ENCODE peak calls at places on chromosomes 4 and X, in four cellular contexts. P, T, K and A are unnamed samples.
A peak's percentile ranks its signal among the peaks of the same experiment; 100 is the strongest.

GRCh38 chrX:139120760-139121159 is 409.2 kb upstream of the FGF13 start:
- DNase-seq in P (no peak), T (no peak), K (no peak), A (no peak)

GRCh38 chrX:130669233-130669632 is 233.8 kb downstream of the ENOX2 start:
- DNase-seq in K (no peak), P (no peak), T (no peak), A (no peak)

GRCh38 chr4:54897590-54897989 is 227.8 kb downstream of the KDR start:
- DNase-seq in T (no peak), K (no peak), P (no peak), A (no peak)

GRCh38 chr4:100106982-100107381 is 83.3 kb downstream of the DDIT4L start:
- DNase-seq in T (no peak), P (peak; percentile 71), K (no peak), A (no peak)

GRCh38 chr4:173448919-173449641 is 50.2 kb upstream of the SCRG1 start:
- DNase-seq in K (no peak), T (no peak), P (no peak), A (no peak)

GRCh38 chrX:96394566-96394965 is 290.1 kb upstream of the DIAPH2 start:
- DNase-seq in P (no peak), T (no peak), K (no peak), A (no peak)

GRCh38 chrX:86946569-86946968 is 571.0 kb upstream of the KLHL4 start:
- DNase-seq in P (peak; percentile 1), K (peak; percentile 7), T (peak; percentile 30), A (peak; percentile 18)

GRCh38 chrX:12210196-12210815 is 72.0 kb downstream of the FRMPD4 start:
- DNase-seq in T (no peak), K (no peak), P (no peak), A (no peak)

GRCh38 chr4:38804654-38805295 is at the start of gene TLR1:
- DNase-seq in K (no peak), P (peak; percentile 62), T (peak; percentile 25), A (no peak)

GRCh38 chr4:119212964-119213606 is 572 bp downstream of the USP53 start:
- DNase-seq in K (peak; percentile 62), P (peak; percentile 12), T (peak; percentile 88), A (peak; percentile 79)

GRCh38 chr4:176125063-176125462 is 59.4 kb downstream of the WDR17 start:
- DNase-seq in K (no peak), P (no peak), T (no peak), A (no peak)

DNA sequence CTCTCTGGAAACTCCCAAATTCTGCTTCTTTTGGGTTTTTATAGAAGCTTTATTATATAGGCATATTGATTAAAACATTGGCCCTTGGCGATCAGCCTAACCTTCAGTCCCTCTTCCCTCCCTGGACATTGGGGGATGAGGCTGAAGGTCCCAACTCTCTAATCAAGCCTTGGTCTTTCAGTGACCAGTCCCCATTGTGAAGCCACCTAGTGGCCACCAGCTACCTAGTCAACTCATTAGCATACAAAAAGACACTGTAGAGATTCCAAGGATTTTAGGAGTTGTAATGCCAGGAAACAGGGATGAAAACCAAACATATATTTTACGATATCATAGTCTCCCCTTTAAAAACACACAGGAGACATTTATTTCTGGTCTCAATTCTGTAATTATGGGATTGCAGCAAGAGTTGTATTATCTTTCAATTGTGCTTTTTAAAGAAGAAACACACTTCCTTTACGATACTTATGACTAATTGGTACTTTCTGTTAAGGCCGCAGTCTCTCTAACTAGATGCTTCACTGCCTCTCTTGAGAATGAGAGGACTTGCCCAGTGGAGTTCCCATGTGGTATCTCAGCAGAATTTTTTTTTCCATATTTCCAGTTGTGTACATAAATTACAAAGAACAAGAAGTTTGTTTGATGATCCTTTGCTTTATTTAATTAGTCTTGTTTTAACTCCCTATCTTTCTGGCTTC is 58.2 kb downstream of the WDR17 start:
- DNase-seq in P (peak; percentile 51), T (peak; percentile 24), K (peak; percentile 5), A (peak; percentile 33)
- TF ChIP-seq TARDBP in P (no peak), T (no peak), K (no peak), A (no peak)

DNA sequence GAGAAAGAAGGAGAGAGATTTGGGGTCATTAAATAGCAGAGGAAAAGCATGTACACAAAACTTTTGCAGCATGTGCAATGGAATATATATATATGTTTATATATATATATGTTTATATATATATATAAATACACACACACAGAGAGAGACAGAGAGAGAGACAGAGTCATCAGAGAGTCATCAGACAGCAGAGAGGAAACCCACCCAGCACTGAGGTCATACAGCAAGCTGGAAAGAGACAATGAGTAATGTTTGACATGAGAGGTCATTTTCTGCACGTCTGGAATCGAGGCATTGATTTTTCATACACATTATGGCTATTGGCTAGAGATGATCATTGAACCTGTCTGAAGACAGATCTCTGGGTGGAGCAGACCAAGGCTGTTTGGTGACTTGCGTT is 48.9 kb upstream of the SHOX start:
- DNase-seq in P (no peak), K (no peak), T (no peak), A (no peak)
- TF ChIP-seq BHLHE40 in P (no peak), K (no peak), T (no peak), A (no peak)

DNA sequence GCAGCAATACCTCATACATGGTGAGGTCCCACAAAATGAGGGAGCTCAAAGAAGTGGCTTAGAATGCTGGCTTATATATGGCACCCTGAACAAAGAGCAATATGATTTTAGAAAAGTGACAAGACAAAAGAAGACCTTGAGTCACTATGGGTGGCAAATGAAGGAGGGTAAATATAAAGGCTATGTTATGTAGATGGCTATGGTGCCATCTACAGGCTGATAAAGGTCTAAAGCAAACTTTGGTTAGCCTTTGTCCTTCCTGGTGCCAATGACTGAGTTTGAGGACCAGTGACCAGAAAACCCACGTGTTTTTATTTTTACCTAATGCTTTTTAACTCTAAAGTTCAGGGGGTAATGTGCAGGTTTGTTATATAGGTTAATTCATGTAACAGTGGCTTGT is 151.8 kb downstream of the CCNG2 start:
- DNase-seq in K (peak; percentile 52), P (no peak), T (peak; percentile 31), A (peak; percentile 53)
- TF ChIP-seq TARDBP in K (no peak), P (no peak), T (no peak), A (no peak)

DNA sequence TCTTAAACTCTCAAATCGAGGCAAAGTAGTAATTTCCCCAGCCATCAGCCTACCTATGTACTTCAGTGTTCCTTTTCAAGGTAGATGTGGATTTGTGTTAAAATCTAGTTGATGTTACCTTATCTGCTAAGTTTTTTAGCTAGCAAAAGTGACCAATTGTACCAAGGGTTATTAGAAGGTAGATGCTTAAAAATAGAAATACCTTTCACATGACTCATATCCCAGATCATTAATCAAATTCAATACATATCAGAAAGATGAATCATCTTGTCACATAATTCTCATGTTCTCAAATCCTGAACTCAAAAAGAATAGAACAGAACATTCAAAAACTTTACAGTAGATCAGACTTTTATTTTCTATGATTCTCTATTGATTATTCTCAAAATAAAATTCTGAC is 3.5 kb downstream of the ENAM start:
- DNase-seq in T (no peak), P (no peak), K (no peak), A (no peak)
- TF ChIP-seq BHLHE40 in T (no peak), P (no peak), K (no peak), A (no peak)

DNA sequence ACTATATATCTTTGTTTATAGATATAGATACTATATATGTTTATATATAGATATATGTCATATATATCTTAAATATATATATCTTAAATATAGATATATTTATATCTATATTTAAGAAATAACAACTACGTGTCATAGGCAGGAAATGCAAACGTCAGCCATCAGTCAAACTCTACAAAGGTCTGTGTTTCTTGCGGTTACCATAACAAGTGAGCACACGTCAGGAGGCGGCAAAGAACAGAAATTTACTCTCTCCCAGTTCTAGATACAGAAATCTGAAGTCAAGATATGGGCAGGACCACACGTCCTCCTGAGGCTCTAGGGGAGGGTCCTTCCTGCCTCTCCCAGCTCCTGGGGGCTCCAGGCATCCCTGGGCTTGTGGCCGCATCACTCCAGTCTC is 6.5 kb downstream of the PLCXD1 start:
- DNase-seq in K (no peak), P (no peak), T (no peak), A (no peak)
- TF ChIP-seq TARDBP in K (no peak), P (no peak), T (no peak), A (no peak)

DNA sequence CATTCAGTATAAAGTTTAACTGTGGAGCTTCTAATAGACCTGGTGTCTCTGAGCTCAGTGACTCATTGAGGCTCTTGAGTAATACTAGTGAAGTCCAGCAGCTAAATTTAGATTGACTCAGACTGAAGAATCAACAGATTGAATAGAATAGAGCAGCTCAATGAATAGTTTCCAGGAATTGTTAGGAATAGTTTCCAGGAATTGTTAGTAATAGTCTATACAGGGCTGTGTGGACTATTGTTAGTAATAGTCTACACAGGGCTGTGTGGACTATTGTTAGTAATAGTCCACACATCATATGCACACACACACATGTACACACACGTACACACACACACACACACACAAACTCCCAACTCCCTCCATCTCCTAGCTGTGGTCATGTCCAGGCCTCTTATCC is 3.0 kb downstream of the GIMD1 start:
- DNase-seq in K (no peak), T (peak; percentile 89), P (no peak), A (no peak)
- TF ChIP-seq BHLHE40 in K (no peak), T (no peak), P (no peak), A (no peak)

GRCh38 chr4:85784947-85785346 is 310.0 kb downstream of the ARHGAP24 start:
- DNase-seq in K (no peak), P (no peak), T (no peak), A (no peak)

GRCh38 chr4:85783900-85784299 is 308.9 kb downstream of the ARHGAP24 start:
- DNase-seq in P (no peak), T (no peak), K (no peak), A (no peak)

GRCh38 chr4:85784348-85784747 is 309.4 kb downstream of the ARHGAP24 start:
- DNase-seq in T (no peak), P (no peak), K (no peak), A (no peak)

GRCh38 chr4:85790582-85790981 is 315.6 kb downstream of the ARHGAP24 start:
- DNase-seq in T (no peak), K (no peak), P (no peak), A (no peak)

GRCh38 chr4:85787133-85787532 is 312.2 kb downstream of the ARHGAP24 start:
- DNase-seq in P (no peak), K (no peak), T (no peak), A (no peak)
- TF ChIP-seq TARDBP in P (no peak), K (no peak), T (no peak), A (no peak)

GRCh38 chr4:57865264-57865663 is 755.1 kb upstream of the IGFBP7 start:
- DNase-seq in P (peak; percentile 17), K (no peak), T (no peak), A (no peak)
- TF ChIP-seq BHLHE40 in P (no peak), K (no peak), T (no peak), A (no peak)

DNA sequence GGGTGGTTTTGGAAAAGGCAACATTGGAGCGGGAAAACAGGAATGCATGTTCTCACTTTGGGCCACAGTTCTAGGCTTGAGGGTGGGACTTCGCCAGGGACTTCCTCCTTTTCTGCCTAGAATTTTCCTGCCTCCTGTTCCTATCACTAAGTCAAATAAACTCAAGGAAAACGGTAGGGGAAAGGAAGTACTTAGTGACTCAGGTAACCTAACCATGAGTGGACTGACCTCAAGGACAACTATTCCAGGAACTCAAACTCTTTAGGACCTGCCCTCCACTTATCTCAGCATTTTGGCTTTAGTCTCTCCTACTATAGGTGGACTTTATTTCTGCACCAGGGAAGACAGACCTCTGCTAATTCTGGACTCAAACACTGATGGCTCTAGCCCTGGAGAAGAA is 281.7 kb downstream of the ZNF674 start:
- DNase-seq in K (no peak), P (no peak), T (no peak), A (no peak)
- TF ChIP-seq TARDBP in K (no peak), P (no peak), T (no peak), A (no peak)